ENCODE peak calls at places on chromosomes 5 and 9, in five cellular contexts. F, Y, C, X and P are unnamed samples.

GRCh38 chr5:150774145-150774544 is 4.4 kb upstream of the SMIM3 start:
- DNase-seq in F (no peak), Y (no peak), C (no peak), X (no peak), P (no peak)

GRCh38 chr5:40381676-40382363 is 297.9 kb upstream of the PTGER4 start:
- DNase-seq in F (no peak), Y (no peak), C (no peak), X (no peak), P (no peak)

GRCh38 chr9:70145981-70146380 is 102.3 kb downstream of the MAMDC2 start:
- DNase-seq in F (no peak), Y (no peak), C (no peak), X (no peak), P (no peak)

GRCh38 chr5:111158105-111158744 is 66.0 kb upstream of the CAMK4 start:
- DNase-seq in F (peak; percentile 89), Y (peak; percentile 24), C (peak; percentile 77), X (no peak), P (peak; percentile 84)

GRCh38 chr5:40084614-40085013 is 595.1 kb upstream of the PTGER4 start:
- DNase-seq in F (no peak), Y (no peak), C (no peak), X (no peak), P (no peak)

GRCh38 chr5:126107381-126107780 is 315.8 kb upstream of the GRAMD2B start:
- DNase-seq in F (no peak), Y (no peak), C (no peak), X (no peak), P (no peak)

GRCh38 chr5:14296533-14297331 is 153.6 kb downstream of the TRIO start:
- DNase-seq in F (no peak), Y (no peak), C (no peak), X (no peak), P (no peak)

GRCh38 chr5:133843911-133844310 is 124.5 kb downstream of the C5orf15 start:
- DNase-seq in F (no peak), Y (no peak), C (no peak), X (no peak), P (no peak)

GRCh38 chr9:83934569-83935275 is 13.5 kb upstream of the KIF27 start:
- DNase-seq in F (no peak), Y (no peak), C (no peak), X (no peak), P (no peak)

GRCh38 chr5:140351609-140352334 is 5.4 kb upstream of the HBEGF start:
- DNase-seq in F (peak; percentile 78), Y (no peak), C (peak; percentile 87), X (no peak), P (peak; percentile 76)

GRCh38 chr5:88248743-88249540 is 19.7 kb downstream of the TMEM161B start:
- DNase-seq in F (no peak), Y (no peak), C (no peak), X (no peak), P (no peak)

GRCh38 chr9:33676746-33677505 is 118.4 kb upstream of the PRSS3 start:
- DNase-seq in F (no peak), Y (peak; percentile 14), C (peak; percentile 18), X (no peak), P (no peak)

GRCh38 chr5:150317048-150318003 is 14.6 kb upstream of the ARSI start:
- DNase-seq in F (no peak), Y (no peak), C (no peak), X (peak; percentile 98), P (no peak)

DNA sequence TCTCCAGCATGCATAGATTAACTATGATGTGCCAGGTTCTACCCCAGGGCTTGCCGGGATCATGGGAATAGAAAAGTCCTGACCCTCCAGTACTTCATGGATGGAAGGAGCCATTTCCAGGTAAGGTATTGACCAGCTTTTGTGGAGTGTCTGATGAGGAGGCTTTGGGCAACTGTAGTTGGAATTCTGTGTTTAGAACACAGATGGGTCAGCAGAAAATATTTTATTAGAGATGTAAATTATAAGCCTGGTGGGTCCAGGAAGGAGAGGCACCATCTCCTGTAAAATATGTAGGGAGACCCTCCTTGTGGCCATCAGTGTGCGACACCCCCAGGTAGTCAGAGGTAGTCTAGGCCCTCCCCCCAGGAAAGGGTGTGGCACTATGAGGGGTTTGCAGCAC is 156.2 kb downstream of the IRX1 start:
- DNase-seq in F (no peak), Y (no peak), C (no peak), X (no peak), P (no peak)
- H3K4me3 ChIP-seq in F (no peak overlapping the region), Y (no peak overlapping the region), C (no peak overlapping the region), X (no peak overlapping the region), P (no peak overlapping the region)

DNA sequence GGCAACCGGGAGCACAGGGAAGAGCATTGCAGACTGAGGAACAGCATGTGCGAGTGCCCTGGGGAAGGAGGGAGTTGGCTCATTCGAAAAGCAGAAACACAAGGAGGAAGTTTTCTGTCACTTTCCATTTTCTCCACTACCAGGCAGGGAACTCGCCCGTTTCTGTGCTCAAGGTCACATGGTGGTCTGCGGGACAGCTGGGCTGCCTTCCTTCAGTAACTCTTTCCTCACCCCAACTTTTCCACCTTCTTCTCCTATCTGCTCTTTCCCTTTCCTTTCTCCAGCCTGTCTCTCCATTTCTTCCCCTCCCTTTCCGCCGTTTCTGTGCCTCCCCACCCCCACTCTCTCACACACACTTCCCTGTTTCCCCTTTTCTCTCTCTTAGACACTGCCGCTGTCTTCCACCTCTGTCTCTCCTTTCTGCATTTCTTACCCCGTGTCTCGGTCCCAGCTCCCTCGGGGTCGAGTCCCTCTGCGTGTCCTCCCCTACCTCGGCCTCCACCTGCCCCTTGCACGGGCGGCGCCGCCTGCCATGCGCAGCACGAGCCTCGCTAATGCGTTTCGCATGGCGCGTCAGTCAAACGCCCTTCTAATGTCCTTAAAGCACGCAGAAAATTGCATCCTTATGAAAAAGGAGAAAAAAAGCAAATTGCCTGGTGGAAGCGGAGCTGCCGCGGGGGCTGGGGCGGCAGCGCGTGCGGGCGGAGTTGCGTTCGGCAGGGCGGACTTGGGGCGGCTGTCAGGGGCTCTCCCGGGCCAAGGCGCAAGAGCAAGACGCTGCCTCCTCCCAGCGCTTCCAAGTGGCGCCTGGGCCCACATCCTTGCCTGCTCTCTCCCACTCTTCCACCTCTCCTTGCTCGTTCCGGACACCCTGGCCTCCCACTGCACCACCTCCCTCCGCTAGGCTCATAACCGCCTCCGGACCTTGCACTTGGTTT is 9.5 kb downstream of the BARX1 start:
- DNase-seq in F (no peak), Y (no peak), C (peak; percentile 29), X (no peak), P (no peak)
- H3K4me3 ChIP-seq in F (no peak overlapping the region), Y (peak overlapping the region; percentile 56), C (peak overlapping the region; percentile 31), X (peak overlapping the region; percentile 9), P (no peak overlapping the region)

GRCh38 chr5:79263-79662 is 12.7 kb upstream of the PLEKHG4B start:
- DNase-seq in F (no peak), Y (no peak), C (no peak), X (no peak), P (no peak)

GRCh38 chr5:77546-77945 is 14.4 kb upstream of the PLEKHG4B start:
- DNase-seq in F (no peak), Y (no peak), C (no peak), X (no peak), P (no peak)

GRCh38 chr5:79821-80220 is 12.1 kb upstream of the PLEKHG4B start:
- DNase-seq in F (no peak), Y (no peak), C (no peak), X (no peak), P (no peak)

GRCh38 chr5:77957-78804 is 13.8 kb upstream of the PLEKHG4B start:
- DNase-seq in F (peak; percentile 40), Y (peak; percentile 49), C (no peak), X (peak; percentile 74), P (peak; percentile 49)

GRCh38 chr5:78805-79149 is 13.2 kb upstream of the PLEKHG4B start:
- DNase-seq in F (no peak), Y (no peak), C (no peak), X (no peak), P (no peak)
- H3K4me3 ChIP-seq in F (no peak overlapping the region), Y (no peak overlapping the region), C (no peak overlapping the region), X (no peak overlapping the region), P (no peak overlapping the region)

GRCh38 chr9:120711841-120712538 is 2.3 kb downstream of the MEGF9 start:
- DNase-seq in F (peak; percentile 34), Y (no peak), C (no peak), X (no peak), P (no peak)
- H3K4me3 ChIP-seq in F (peak overlapping the region; percentile 66), Y (peak overlapping the region; percentile 86), C (no peak overlapping the region), X (peak overlapping the region; percentile 56), P (no peak overlapping the region)

DNA sequence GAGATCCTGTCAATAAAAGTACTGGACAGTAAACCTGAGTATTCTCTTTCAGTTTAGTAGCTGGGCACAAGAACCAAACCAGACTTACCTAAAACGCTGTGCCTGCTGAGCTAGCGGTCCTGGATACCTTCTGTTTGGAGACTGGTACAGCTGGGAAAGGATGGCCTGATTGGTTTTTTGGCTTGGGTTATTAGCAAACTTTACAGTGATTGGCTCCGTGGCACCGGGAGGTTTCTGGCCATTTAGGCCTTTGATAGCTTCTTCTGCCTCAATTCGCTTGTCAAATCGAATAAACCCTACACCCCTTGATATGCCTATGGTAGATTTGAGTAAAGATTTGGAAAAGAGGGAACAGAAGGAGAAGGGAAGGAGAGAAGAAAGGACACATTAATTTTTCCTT is 124.7 kb downstream of the ELAVL2 start:
- DNase-seq in F (no peak), Y (no peak), C (no peak), X (no peak), P (no peak)
- H3K4me3 ChIP-seq in F (no peak overlapping the region), Y (no peak overlapping the region), C (no peak overlapping the region), X (no peak overlapping the region), P (no peak overlapping the region)

GRCh38 chr5:143244990-143245389 is 158.5 kb downstream of the NR3C1 start:
- DNase-seq in F (no peak), Y (no peak), C (no peak), X (no peak), P (no peak)
- H3K4me3 ChIP-seq in F (no peak overlapping the region), Y (no peak overlapping the region), C (no peak overlapping the region), X (no peak overlapping the region), P (no peak overlapping the region)

GRCh38 chr5:31469466-31469865 is 62.4 kb downstream of the DROSHA start:
- DNase-seq in F (no peak), Y (no peak), C (no peak), X (no peak), P (no peak)
- H3K4me3 ChIP-seq in F (no peak overlapping the region), Y (no peak overlapping the region), C (no peak overlapping the region), X (no peak overlapping the region), P (no peak overlapping the region)